ENCODE peak calls at places on chromosomes 13 and 19, in four cellular contexts. Q is fibroblast of lung, W is uterus, V is stomach. U is an unnamed sample. For H3K4me1, the result is how much of the 10 kb centered on the place peaks cover.

GRCh38 chr19:38869160-38869835 is 8.8 kb downstream of the RINL start:
- DNase-seq in V (no peak), W (no peak), Q (no peak), U (no peak)

GRCh38 chr13:109645831-109646230 is 140.6 kb downstream of the IRS2 start:
- DNase-seq in W (no peak), Q (no peak), V (no peak), U (no peak)

GRCh38 chr13:20461860-20462532 is 63.7 kb downstream of the CRYL1 start:
- DNase-seq in Q (no peak), V (no peak), W (peak), U (no peak)

GRCh38 chr19:39342647-39343305 is 555 bp downstream of the SAMD4B start:
- DNase-seq in W (peak), Q (no peak), V (no peak), U (peak)

GRCh38 chr13:25095862-25096453 is at the start of gene PABPC3:
- DNase-seq in Q (peak), V (no peak), W (no peak), U (no peak)

GRCh38 chr19:13926715-13927114 is 11.5 kb downstream of the PODNL1 start:
- DNase-seq in Q (no peak), V (no peak), W (no peak), U (no peak)

GRCh38 chr13:79589605-79590511 is 108.9 kb downstream of the NDFIP2 start:
- DNase-seq in W (no peak), Q (no peak), V (no peak), U (no peak)

GRCh38 chr19:883661-884211 is 9.3 kb downstream of the MED16 start:
- DNase-seq in V (no peak), W (no peak), Q (no peak), U (peak)

GRCh38 chr13:113318956-113319355 is 21.9 kb downstream of the LAMP1 start:
- DNase-seq in V (no peak), Q (no peak), W (no peak), U (no peak)

GRCh38 chr19:48907671-48908070 is 7.6 kb downstream of the NUCB1 start:
- DNase-seq in W (no peak), Q (no peak), V (no peak), U (peak)

GRCh38 chr19:14544977-14545715 is 15.8 kb downstream of the TECR start:
- DNase-seq in Q (no peak), V (no peak), W (no peak), U (peak)

GRCh38 chr13:44277459-44277858 is 96.2 kb upstream of the SERP2 start:
- DNase-seq in V (no peak), Q (no peak), W (no peak), U (no peak)

GRCh38 chr13:44280461-44280860 is 93.2 kb upstream of the SERP2 start:
- DNase-seq in W (no peak), V (no peak), Q (peak), U (no peak)

GRCh38 chr13:44281252-44282000 is 92.2 kb upstream of the SERP2 start:
- DNase-seq in Q (no peak), W (no peak), V (peak), U (no peak)

GRCh38 chr13:44276061-44276460 is 97.6 kb upstream of the SERP2 start:
- DNase-seq in W (no peak), V (no peak), Q (no peak), U (no peak)

GRCh38 chr13:44278164-44278563 is 95.5 kb upstream of the SERP2 start:
- DNase-seq in W (no peak), Q (peak), V (no peak), U (no peak)
- H3K4me1 ChIP-seq in W (under half), Q (under half), V (under half), U (under half)

DNA sequence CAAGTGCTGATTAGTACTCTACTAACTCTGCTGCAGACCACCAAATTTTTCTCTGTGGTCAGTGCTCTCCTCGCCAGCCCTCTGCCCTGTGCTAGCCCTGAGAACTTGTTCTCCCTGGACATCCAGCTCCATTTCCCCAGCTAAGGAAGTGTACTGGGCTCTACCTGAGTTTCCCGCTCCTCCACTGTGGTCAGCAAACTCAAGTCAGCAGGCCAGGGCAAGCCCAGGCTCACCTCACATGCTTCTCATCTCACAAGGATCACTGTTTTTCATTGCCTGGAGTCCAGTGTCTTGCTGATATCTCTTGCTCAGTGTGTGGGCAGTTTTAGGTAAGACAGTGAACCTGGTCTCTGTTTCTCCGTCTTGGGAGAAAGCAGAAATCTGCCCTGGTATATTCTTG is 201.4 kb downstream of the FOXO1 start:
- DNase-seq in V (no peak), Q (no peak), W (no peak), U (no peak)
- H3K4me3 ChIP-seq in V (no peak), Q (no peak), W (no peak), U (no peak)

DNA sequence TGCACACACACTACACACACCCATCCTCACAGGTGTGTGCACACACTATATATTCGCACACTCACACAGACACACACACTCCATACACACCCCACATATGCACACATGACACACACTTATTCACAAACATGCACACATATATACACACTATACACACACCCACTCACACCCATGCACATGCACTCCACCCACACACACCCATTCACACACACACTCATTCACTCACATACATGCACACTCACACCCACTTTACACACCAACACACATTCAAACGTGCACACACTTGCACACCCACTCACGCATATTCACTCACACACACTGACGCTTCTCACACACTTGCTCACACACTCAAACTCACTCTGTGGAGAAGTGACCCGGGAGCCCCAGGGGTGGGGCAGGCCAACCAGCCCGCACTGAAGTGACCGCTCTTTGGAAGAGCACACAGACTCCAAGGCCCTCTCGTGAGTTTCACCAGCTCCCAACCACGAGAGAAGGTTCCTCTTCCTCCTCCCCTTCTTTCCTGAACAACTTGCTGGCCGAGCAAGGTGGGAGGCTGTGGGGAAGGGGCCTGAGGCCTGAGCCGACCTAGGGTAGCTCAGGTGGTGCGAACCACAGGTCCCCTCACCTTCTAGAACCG is 86.1 kb upstream of the TM9SF2 start:
- DNase-seq in W (no peak), V (no peak), Q (no peak), U (peak)
- H3K27ac ChIP-seq in W (no peak), V (no peak), Q (no peak), U (no peak)

DNA sequence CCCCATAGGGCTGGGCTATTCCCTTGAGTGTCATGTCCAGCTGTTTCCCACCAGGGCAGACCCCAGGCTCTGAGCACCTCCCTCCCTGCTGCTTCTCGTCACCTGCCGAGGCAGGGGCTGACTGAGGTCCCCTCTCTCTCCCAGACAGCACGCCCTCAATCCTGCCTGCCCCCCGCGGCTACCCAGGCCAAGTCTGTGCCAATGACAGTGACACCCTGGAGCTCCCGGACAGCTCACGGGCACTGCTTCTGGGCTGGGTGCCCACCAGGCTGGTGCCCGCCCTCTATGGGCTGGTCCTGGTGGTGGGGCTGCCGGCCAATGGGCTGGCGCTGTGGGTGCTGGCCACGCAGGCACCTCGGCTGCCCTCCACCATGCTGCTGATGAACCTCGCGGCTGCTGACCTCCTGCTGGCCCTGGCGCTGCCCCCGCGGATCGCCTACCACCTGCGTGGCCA is 657 bp downstream of the F2RL3 start:
- DNase-seq in W (no peak), Q (no peak), V (no peak), U (no peak)
- H3K4me1 ChIP-seq in W (under half), Q (under half), V (under half), U (under half)

DNA sequence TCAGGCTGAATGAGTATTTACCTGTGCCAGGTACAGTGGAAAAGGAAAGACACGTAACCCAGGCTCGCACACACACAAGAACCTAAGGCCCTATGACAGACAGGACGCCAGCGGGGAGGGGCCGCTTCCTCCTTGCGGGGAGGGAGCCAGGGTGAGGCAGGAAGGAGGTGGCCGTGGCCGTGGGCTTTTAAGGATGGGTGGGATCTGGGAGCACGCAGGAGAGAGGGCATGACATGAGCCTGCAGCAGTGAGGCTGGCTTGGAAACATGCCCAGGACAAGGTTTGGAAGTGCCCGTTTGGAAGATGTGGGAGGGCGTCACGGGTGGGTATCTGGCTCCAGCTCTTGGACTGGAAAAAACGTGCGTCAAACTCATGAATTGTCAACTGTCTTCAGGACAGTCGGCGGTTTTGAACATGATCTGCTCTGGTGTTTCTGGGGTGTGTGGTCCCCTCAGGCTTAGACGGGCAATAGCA is 20.1 kb downstream of the SH3GL1 start:
- DNase-seq in W (peak), Q (no peak), V (no peak), U (no peak)
- H3K4me3 ChIP-seq in W (no peak), Q (no peak), V (peak), U (no peak)

GRCh38 chr19:55226273-55226672 is 2.3 kb downstream of the TMEM86B start:
- DNase-seq in W (no peak), Q (no peak), V (no peak), U (no peak)

GRCh38 chr19:55226788-55227187 is 1.8 kb downstream of the TMEM86B start:
- DNase-seq in V (no peak), W (no peak), Q (no peak), U (no peak)

GRCh38 chr19:55228015-55228391 is 560 bp downstream of the TMEM86B start:
- DNase-seq in W (no peak), V (no peak), Q (no peak), U (no peak)

GRCh38 chr19:55228403-55229031 is at the start of gene TMEM86B:
- DNase-seq in W (no peak), V (peak), Q (no peak), U (no peak)

GRCh38 chr19:55227241-55228014 is 1.1 kb downstream of the TMEM86B start:
- DNase-seq in W (no peak), V (no peak), Q (no peak), U (no peak)
- H3K27ac ChIP-seq in W (no peak), V (peak), Q (no peak), U (no peak)

U was measured in upper lobe of right lung.